ENCODE peak calls at places on chromosomes 6 and 20, in five cellular contexts. N, Y, V, D and C are unnamed samples. For H3K27me3, the result is how much of the 10 kb centered on the place peaks cover.

GRCh38 chr20:31689141-31689540 is 33.5 kb downstream of the BCL2L1 start:
- DNase-seq in Y (no peak), D (no peak), V (no peak), N (no peak), C (no peak)

GRCh38 chr6:11298651-11299420 is 66.4 kb upstream of the NEDD9 start:
- DNase-seq in D (no peak), Y (no peak), N (no peak), V (no peak), C (peak)

GRCh38 chr20:33711446-33711738 is 8.7 kb downstream of the PXMP4 start:
- DNase-seq in V (no peak), Y (no peak), N (no peak), D (no peak), C (no peak)

GRCh38 chr6:79706527-79706926 is 75.4 kb downstream of the SH3BGRL2 start:
- DNase-seq in D (no peak), Y (no peak), V (no peak), N (no peak), C (no peak)

GRCh38 chr6:125779924-125780539 is 10.7 kb upstream of the NCOA7 start:
- DNase-seq in V (peak), D (peak), N (peak), Y (peak), C (peak)

GRCh38 chr6:37473364-37474095 is 26.2 kb downstream of the CCDC167 start:
- DNase-seq in V (no peak), D (peak), Y (no peak), N (no peak), C (peak)

GRCh38 chr6:89059227-89059626 is 21.3 kb upstream of the PNRC1 start:
- DNase-seq in Y (no peak), V (no peak), D (no peak), N (no peak), C (no peak)

GRCh38 chr20:63402860-63403220 is 41.7 kb upstream of the CHRNA4 start:
- DNase-seq in V (no peak), N (no peak), Y (no peak), D (no peak), C (no peak)

GRCh38 chr6:9606435-9607134 is 808.3 kb downstream of the TFAP2A start:
- DNase-seq in V (no peak), N (no peak), Y (no peak), D (no peak), C (no peak)

GRCh38 chr6:134468633-134469032 is 150.7 kb upstream of the SGK1 start:
- DNase-seq in Y (no peak), D (no peak), V (no peak), N (no peak), C (no peak)

GRCh38 chr6:143953922-143954321 is 54.1 kb downstream of the PLAGL1 start:
- DNase-seq in N (no peak), V (no peak), Y (no peak), D (no peak), C (no peak)

GRCh38 chr20:22797103-22797502 is 212.7 kb upstream of the FOXA2 start:
- DNase-seq in D (no peak), N (no peak), V (no peak), Y (no peak), C (peak)

GRCh38 chr6:45724511-45724910 is 291.1 kb downstream of the CLIC5 start:
- DNase-seq in Y (no peak), V (no peak), D (peak), N (no peak), C (peak)

GRCh38 chr6:26103141-26103769 is 16.0 kb downstream of the HFE start:
- DNase-seq in Y (no peak), D (no peak), N (no peak), V (no peak), C (peak)

GRCh38 chr20:55793986-55794385 is 211.3 kb downstream of the CBLN4 start:
- DNase-seq in N (no peak), Y (no peak), V (no peak), D (no peak), C (no peak)

GRCh38 chr20:47817573-47817972 is 32.3 kb upstream of the SULF2 start:
- DNase-seq in Y (no peak), V (no peak), N (no peak), D (no peak), C (peak)

GRCh38 chr6:149261364-149261763 is 56.1 kb upstream of the TAB2 start:
- DNase-seq in N (no peak), V (no peak), D (no peak), Y (no peak), C (no peak)

GRCh38 chr6:73710470-73710869 is 14.5 kb downstream of the CD109 start:
- DNase-seq in V (no peak), N (no peak), D (no peak), Y (peak), C (peak)

GRCh38 chr6:138432063-138432356 is 28.0 kb downstream of the HEBP2 start:
- DNase-seq in D (no peak), Y (no peak), V (no peak), N (no peak), C (no peak)

GRCh38 chr20:48722737-48723191 is 105.0 kb downstream of the PREX1 start:
- DNase-seq in N (no peak), Y (no peak), V (no peak), D (no peak), C (no peak)

GRCh38 chr6:90146914-90147668 is 149.6 kb downstream of the BACH2 start:
- DNase-seq in D (no peak), Y (no peak), V (no peak), N (no peak), C (no peak)

GRCh38 chr20:29873946-29874345 is 1383.5 kb upstream of the DEFB115 start:
- DNase-seq in D (no peak), V (no peak), Y (no peak), N (no peak), C (peak)

GRCh38 chr6:163198396-163198795 is 216.1 kb upstream of the QKI start:
- DNase-seq in V (no peak), D (no peak), N (no peak), Y (no peak), C (no peak)

GRCh38 chr6:74851598-74851997 is 354.3 kb downstream of the COL12A1 start:
- DNase-seq in N (no peak), V (no peak), Y (no peak), D (no peak), C (no peak)

GRCh38 chr20:60727425-60727824 is 524.6 kb upstream of the CDH4 start:
- DNase-seq in V (no peak), Y (no peak), D (no peak), N (no peak), C (no peak)

GRCh38 chr6:28981833-28982475 is 23.2 kb downstream of the ZNF311 start:
- DNase-seq in V (peak), D (peak), Y (peak), N (peak), C (peak)
- TF ChIP-seq CTCF in V (no peak), D (peak), Y (no peak), N (no peak), C (no peak)

GRCh38 chr6:99613398-99613704 is 6.7 kb downstream of the PRDM13 start:
- DNase-seq in V (no peak), N (peak), Y (no peak), D (no peak), C (no peak)

GRCh38 chr6:99613705-99614429 is 7.2 kb downstream of the PRDM13 start:
- DNase-seq in D (no peak), N (no peak), V (no peak), Y (no peak), C (no peak)

GRCh38 chr6:99612551-99613397 is 6.1 kb downstream of the PRDM13 start:
- DNase-seq in D (no peak), N (no peak), V (no peak), Y (no peak), C (no peak)

GRCh38 chr6:99617131-99617530 is 10.5 kb downstream of the PRDM13 start:
- DNase-seq in N (no peak), V (no peak), Y (no peak), D (no peak), C (no peak)

DNA sequence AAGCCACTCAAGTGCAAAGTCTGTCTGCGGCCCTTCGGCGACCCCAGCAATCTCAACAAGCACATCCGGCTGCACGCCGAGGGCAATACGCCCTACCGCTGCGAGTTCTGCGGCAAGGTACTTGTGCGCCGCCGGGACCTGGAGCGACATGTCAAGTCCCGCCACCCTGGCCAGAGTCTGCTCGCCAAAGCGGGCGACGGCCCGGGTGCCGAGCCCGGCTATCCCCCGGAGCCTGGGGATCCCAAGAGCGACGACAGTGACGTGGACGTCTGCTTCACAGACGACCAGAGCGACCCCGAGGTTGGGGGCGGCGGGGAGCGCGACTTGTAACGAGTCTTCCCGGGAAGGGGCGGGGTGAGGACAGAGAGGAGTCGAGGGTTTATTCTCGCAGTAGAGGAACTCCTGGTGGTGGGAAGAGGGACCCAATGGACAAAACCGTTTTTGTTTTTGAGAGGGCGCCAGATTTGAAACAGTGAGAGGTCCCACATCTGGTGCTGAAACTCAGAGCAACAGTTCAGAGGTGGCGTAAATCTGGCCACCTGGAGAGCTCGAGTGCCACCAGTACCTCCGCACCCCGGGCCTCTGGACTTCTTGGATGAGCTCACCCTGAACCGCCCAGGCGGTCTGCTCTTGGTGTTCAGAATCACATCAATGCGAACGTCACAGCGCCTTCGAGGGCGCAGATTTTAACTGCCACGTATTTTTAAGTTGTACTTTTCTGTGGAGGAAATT is 8.0 kb downstream of the PRDM13 start:
- DNase-seq in V (no peak), D (no peak), Y (no peak), N (no peak), C (no peak)
- H3K27me3 ChIP-seq in V (under half), D (half or more), Y (half or more), N (half or more), C (half or more)

GRCh38 chr6:16679050-16679449 is 82.2 kb downstream of the ATXN1 start:
- DNase-seq in D (no peak), N (no peak), Y (no peak), V (no peak), C (no peak)

GRCh38 chr6:16684195-16684689 is 77.0 kb downstream of the ATXN1 start:
- DNase-seq in D (no peak), V (no peak), N (no peak), Y (no peak), C (peak)

GRCh38 chr6:16684896-16685554 is 76.2 kb downstream of the ATXN1 start:
- DNase-seq in N (no peak), Y (no peak), V (no peak), D (no peak), C (peak)

GRCh38 chr6:16683524-16684194 is 77.6 kb downstream of the ATXN1 start:
- DNase-seq in N (peak), D (peak), Y (peak), V (no peak), C (peak)

GRCh38 chr6:16681260-16681873 is 79.9 kb downstream of the ATXN1 start:
- DNase-seq in V (no peak), Y (no peak), D (no peak), N (no peak), C (peak)
- H3K4me3 ChIP-seq in V (no peak), Y (no peak), D (no peak), N (no peak), C (no peak)

GRCh38 chr6:17987576-17988421 is at the start of gene KIF13A:
- DNase-seq in D (peak), N (peak), V (peak), Y (peak), C (no peak)
- TF ChIP-seq CTCF in D (peak), N (no peak), V (peak), Y (peak), C (peak)

GRCh38 chr20:77231-77630 is 10.2 kb upstream of the DEFB125 start:
- DNase-seq in D (no peak), N (no peak), Y (no peak), V (no peak), C (peak)

GRCh38 chr20:78338-78737 is 9.1 kb upstream of the DEFB125 start:
- DNase-seq in D (no peak), Y (no peak), N (no peak), V (no peak), C (no peak)

GRCh38 chr20:79565-79964 is 7.9 kb upstream of the DEFB125 start:
- DNase-seq in V (no peak), Y (no peak), D (no peak), N (peak), C (no peak)
- H3K27me3 ChIP-seq in V (under half), Y (under half), D (under half), N (under half), C (under half)

DNA sequence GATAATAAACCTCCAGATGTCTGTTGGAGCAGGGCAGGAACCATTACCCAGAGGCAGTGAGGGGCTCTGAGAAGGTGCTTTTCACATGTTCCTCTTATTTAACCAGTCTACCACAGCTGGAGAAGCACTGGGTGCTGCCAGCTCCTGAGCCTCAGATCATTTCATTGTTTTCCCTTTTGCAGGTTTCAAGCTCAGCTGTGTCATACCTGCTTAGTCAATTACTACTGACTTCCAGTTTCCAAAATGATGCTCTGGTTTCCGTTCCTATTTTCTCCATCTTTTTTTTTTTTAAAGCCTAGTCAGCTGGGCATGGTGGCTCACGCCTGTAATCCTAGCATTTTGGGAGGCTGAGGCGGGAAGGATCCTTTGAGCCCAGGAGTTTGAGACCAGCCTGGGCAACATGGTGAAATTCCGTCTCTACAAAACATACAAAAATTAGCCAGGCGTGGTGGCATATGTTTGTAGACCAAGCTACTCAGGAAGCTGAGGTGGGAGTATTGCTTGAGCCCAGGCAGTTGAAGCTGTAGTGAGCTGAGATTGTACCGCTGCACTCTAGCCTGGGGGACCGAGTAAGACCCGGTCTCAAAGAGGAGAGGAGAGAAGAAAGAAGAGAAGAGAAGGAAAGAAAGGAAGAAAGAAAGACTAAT is 6.7 kb downstream of the FLOT1 start:
- DNase-seq in V (no peak), D (no peak), N (no peak), Y (no peak), C (no peak)
- H3K4me3 ChIP-seq in V (no peak), D (no peak), N (no peak), Y (no peak), C (no peak)

GRCh38 chr6:105380634-105381033 is 22.2 kb downstream of the PREP start:
- DNase-seq in N (peak), D (no peak), Y (no peak), V (no peak), C (no peak)
- TF ChIP-seq CTCF in N (no peak), D (no peak), Y (no peak), V (no peak), C (no peak)

GRCh38 chr6:35238843-35239289 is 20.7 kb upstream of the ZNF76 start:
- DNase-seq in V (no peak), D (no peak), Y (no peak), N (no peak), C (no peak)

GRCh38 chr6:35243386-35243958 is 16.1 kb upstream of the ZNF76 start:
- DNase-seq in N (no peak), Y (no peak), D (no peak), V (no peak), C (no peak)

GRCh38 chr6:35242486-35242885 is 17.0 kb upstream of the ZNF76 start:
- DNase-seq in D (no peak), V (no peak), N (no peak), Y (no peak), C (no peak)

GRCh38 chr6:35242906-35243305 is 16.6 kb upstream of the ZNF76 start:
- DNase-seq in Y (no peak), N (no peak), D (no peak), V (no peak), C (no peak)

GRCh38 chr6:35240838-35241801 is 18.4 kb upstream of the ZNF76 start:
- DNase-seq in D (peak), Y (peak), V (peak), N (peak), C (peak)
- H3K27me3 ChIP-seq in D (under half), Y (under half), V (under half), N (under half), C (under half)

GRCh38 chr6:69246983-69247382 is 549.8 kb downstream of the LMBRD1 start:
- DNase-seq in V (no peak), N (no peak), Y (no peak), D (no peak), C (no peak)
- H3K4me3 ChIP-seq in V (no peak), N (no peak), Y (no peak), D (no peak), C (no peak)

GRCh38 chr20:24587384-24588046 is 118.1 kb downstream of the SYNDIG1 start:
- DNase-seq in V (no peak), N (no peak), D (peak), Y (no peak), C (no peak)
- TF ChIP-seq CTCF in V (no peak), N (no peak), D (no peak), Y (no peak), C (no peak)